ENCODE peak calls at places on chromosomes 6 and 20, in five cellular contexts. E is GM12878, X is H1, A is HepG2, I is NT2/D1. Y is an unnamed sample.

GRCh38 chr6:95383878-95384277 is 193.5 kb upstream of the MANEA start:
- DNase-seq in X (no peak), A (no peak), I (no peak), E (no peak), Y (no peak)

GRCh38 chr20:58020656-58021454 is 207.6 kb downstream of the ANKRD60 start:
- DNase-seq in E (no peak), A (no peak), X (no peak), I (no peak), Y (no peak)

GRCh38 chr20:43844778-43845614 is 69.7 kb upstream of the TOX2 start:
- DNase-seq in A (no peak), E (no peak), X (peak; percentile 24), I (no peak), Y (no peak)

GRCh38 chr6:53428886-53429285 is 80.1 kb upstream of the ELOVL5 start:
- DNase-seq in I (no peak), X (no peak), A (no peak), E (no peak), Y (no peak)

GRCh38 chr20:34922654-34923381 is 32.8 kb downstream of the GSS start:
- DNase-seq in E (no peak), I (no peak), X (no peak), A (peak; percentile 73), Y (no peak)

GRCh38 chr20:4656491-4656890 is 65.2 kb upstream of the PRND start:
- DNase-seq in I (no peak), X (no peak), E (no peak), A (no peak), Y (no peak)

GRCh38 chr6:63923139-63923739 is 287.6 kb downstream of the PHF3 start:
- DNase-seq in A (peak; percentile 52), I (no peak), X (no peak), E (no peak), Y (peak; percentile 40)

GRCh38 chr6:41818271-41819054 is 31.0 kb downstream of the TOMM6 start:
- DNase-seq in A (no peak), X (no peak), I (no peak), E (no peak), Y (no peak)

GRCh38 chr6:35181313-35181932 is 32.3 kb upstream of the SCUBE3 start:
- DNase-seq in I (no peak), X (no peak), A (no peak), E (no peak), Y (no peak)

GRCh38 chr6:6918216-6918983 is 189.4 kb upstream of the RREB1 start:
- DNase-seq in E (peak; percentile 91), A (no peak), I (no peak), X (no peak), Y (no peak)

GRCh38 chr20:21433329-21433890 is 36.1 kb upstream of the NKX2-4 start:
- DNase-seq in A (no peak), I (no peak), E (no peak), X (no peak), Y (no peak)

GRCh38 chr6:152387091-152387490 is 250.1 kb downstream of the SYNE1 start:
- DNase-seq in A (no peak), E (no peak), X (no peak), I (no peak), Y (no peak)

GRCh38 chr6:118580585-118581419 is 32.7 kb downstream of the PLN start:
- DNase-seq in A (peak; percentile 75), X (no peak), I (peak; percentile 40), E (no peak), Y (peak; percentile 75)

GRCh38 chr6:57306273-57306672 is 11.2 kb upstream of the PRIM2 start:
- DNase-seq in I (no peak), X (no peak), A (no peak), E (no peak), Y (no peak)

GRCh38 chr6:154731296-154732218 is 1.7 kb upstream of the SCAF8 start:
- DNase-seq in I (no peak), X (no peak), E (no peak), A (no peak), Y (peak; percentile 30)

GRCh38 chr6:89989742-89990141 is 95.5 kb downstream of the GJA10 start:
- DNase-seq in I (no peak), X (no peak), A (no peak), E (no peak), Y (no peak)

GRCh38 chr20:51345601-51346101 is 196.9 kb downstream of the NFATC2 start:
- DNase-seq in I (no peak), E (no peak), X (no peak), A (no peak), Y (no peak)

GRCh38 chr6:134281388-134281787 is 36.5 kb downstream of the SGK1 start:
- DNase-seq in X (no peak), E (no peak), I (no peak), A (no peak), Y (no peak)

GRCh38 chr6:4066029-4066755 is 12.7 kb downstream of the FAM217A start:
- DNase-seq in I (no peak), X (no peak), A (peak; percentile 39), E (no peak), Y (no peak)

GRCh38 chr20:57834306-57834863 is 124.6 kb upstream of the PMEPA1 start:
- DNase-seq in E (no peak), X (no peak), I (no peak), A (no peak), Y (no peak)

GRCh38 chr20:57617079-57617795 is 3.0 kb downstream of the ZBP1 start:
- DNase-seq in E (no peak), I (no peak), A (no peak), X (peak; percentile 31), Y (no peak)

GRCh38 chr20:15740046-15740775 is 833.0 kb downstream of the KIF16B start:
- DNase-seq in X (no peak), E (no peak), I (no peak), A (no peak), Y (no peak)
- TF ChIP-seq SUZ12 in X (no peak), E (no peak), I (no peak), A (no peak), Y (no peak)

GRCh38 chr6:45423111-45423900 is 45.6 kb upstream of the SUPT3H start:
- DNase-seq in A (no peak), I (no peak), X (peak; percentile 84), E (no peak), Y (no peak)
- TF ChIP-seq SUZ12 in A (no peak), I (no peak), X (peak; percentile 77), E (peak; percentile 67), Y (no peak)

DNA sequence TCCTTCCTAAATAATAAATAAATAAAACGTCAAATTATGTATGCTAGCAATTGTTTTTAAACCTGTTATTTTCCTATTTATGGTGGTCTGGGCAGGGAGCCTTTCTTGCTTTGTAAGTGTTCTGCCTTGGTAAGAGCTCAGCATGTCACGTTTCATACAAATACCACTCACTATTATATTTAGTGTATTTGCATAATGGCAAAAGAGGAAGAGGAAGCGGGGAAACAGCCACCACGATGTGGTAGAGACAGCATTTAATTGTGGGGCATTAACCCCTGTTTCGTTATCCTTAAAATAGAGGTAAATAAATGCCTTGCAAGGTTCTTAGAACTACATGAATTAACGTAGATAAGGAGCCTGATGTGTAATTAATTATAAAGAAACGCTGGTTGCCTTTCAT is 2.0 kb downstream of the ABRACL start:
- DNase-seq in X (no peak), A (no peak), E (peak; percentile 48), I (no peak), Y (no peak)
- TF ChIP-seq SUZ12 in X (no peak), A (no peak), E (no peak), I (no peak), Y (no peak)

GRCh38 chr20:17084909-17085308 is 141.9 kb upstream of the PCSK2 start:
- DNase-seq in I (no peak), X (no peak), A (no peak), E (no peak), Y (no peak)

GRCh38 chr20:17083738-17084137 is 143.1 kb upstream of the PCSK2 start:
- DNase-seq in E (no peak), I (peak; percentile 3), A (peak; percentile 10), X (peak; percentile 50), Y (no peak)
- TF ChIP-seq SUZ12 in E (no peak), I (no peak), A (no peak), X (no peak), Y (no peak)

DNA sequence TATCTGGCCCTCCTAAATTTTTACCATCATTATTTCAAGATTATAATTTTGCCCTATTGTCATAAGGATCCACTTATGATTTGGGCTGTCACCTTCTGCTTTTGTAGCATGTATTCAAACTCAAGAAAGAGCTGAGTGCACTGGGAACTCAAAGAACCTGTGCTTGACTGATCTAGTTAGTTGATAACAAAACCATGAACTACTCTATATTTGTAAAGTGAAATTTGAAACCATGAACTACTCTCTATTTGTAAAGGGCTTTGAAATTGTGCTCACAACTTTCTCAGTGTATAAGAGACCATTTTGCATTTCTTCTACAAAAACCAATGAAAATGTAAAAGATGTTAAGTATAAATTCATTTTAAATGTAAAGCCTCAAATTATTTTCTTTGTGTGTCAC is 77.5 kb upstream of the POPDC3 start:
- DNase-seq in E (no peak), I (no peak), X (no peak), A (no peak), Y (no peak)
- TF ChIP-seq SUZ12 in E (no peak), I (no peak), X (no peak), A (no peak), Y (no peak)

GRCh38 chr6:15062311-15063252 is 183.3 kb upstream of the JARID2 start:
- DNase-seq in E (no peak), A (no peak), I (no peak), X (no peak), Y (no peak)
- TF ChIP-seq SUZ12 in E (no peak), A (no peak), I (no peak), X (no peak), Y (no peak)

GRCh38 chr20:60056345-60057122 is 98.3 kb downstream of the CDH26 start:
- DNase-seq in E (no peak), X (no peak), A (no peak), I (no peak), Y (no peak)
- TF ChIP-seq SUZ12 in E (no peak), X (no peak), A (no peak), I (no peak), Y (no peak)

DNA sequence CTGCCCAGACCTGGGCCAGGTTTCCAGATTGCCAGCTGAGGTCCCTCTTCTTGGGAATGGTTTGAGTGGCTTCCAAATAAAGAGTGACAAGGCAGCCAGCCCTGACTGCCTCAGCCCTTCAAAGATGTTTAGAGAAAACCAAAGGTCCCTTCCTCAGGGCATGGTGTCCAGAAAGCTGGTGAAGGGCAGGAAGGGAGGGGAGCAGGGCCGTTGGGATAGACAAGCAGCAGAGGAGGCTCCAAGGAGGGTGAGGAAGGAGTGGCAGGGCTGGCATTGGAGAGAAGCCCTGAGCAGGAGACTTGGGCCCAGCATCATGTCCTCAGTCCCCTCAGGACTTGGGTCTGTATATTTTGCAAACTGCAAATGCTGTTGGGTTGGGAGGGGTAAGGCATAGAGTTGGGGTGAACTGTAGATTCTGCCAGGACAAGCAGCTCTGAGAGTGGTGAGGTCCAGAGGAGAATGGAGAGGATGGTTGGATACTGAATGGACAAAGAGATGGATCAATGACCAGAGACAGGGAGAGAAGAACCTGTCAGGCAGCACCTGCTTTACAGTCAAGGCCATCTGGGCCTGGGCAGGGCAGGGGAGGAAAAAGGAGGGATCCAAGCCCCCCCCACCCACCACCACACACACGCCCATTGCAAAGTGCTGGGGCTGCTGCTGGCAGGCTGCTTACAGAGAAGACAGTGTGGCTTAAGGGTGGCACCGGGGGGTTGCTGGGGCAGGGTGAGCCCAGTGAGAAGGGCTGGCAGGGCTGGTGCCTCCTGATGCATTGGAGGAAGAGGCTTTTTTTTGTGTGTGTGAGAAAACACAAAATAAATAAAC is 5.5 kb upstream of the DSN1 start:
- DNase-seq in E (no peak), X (no peak), A (no peak), I (no peak), Y (no peak)
- TF ChIP-seq SUZ12 in E (no peak), X (no peak), A (no peak), I (no peak), Y (no peak)

GRCh38 chr6:147507162-147508072 is 1.1 kb upstream of the SAMD5 start:
- DNase-seq in A (no peak), I (no peak), X (peak; percentile 57), E (no peak), Y (peak; percentile 48)
- TF ChIP-seq SUZ12 in A (no peak), I (no peak), X (peak; percentile 83), E (no peak), Y (no peak)

Y was measured in HEK293T.